ENCODE peak calls at places on chromosomes 7 and 10, in nine cellular contexts. R is suprapubic skin, B is IMR-90, I is NB4, D is esophagus squamous epithelium, C is K562, V is heart left ventricle, N is ovary, U is thyroid gland. K is an unnamed sample.

GRCh38 chr7:143216151-143216550 is 5.7 kb upstream of the TAS2R40 start:
- DNase-seq in R (no peak), B (peak), I (no peak), D (no peak), C (no peak), V (no peak), N (no peak), U (no peak), K (no peak)

GRCh38 chr10:84258034-84258695 is 13.3 kb downstream of the RGR start:
- DNase-seq in R (no peak), B (no peak), I (no peak), D (no peak), C (no peak), V (no peak), N (no peak), U (no peak), K (no peak)

GRCh38 chr10:48976208-48976607 is 36.6 kb upstream of the LRRC18 start:
- DNase-seq in R (no peak), B (peak), I (peak), D (no peak), C (peak), V (no peak), N (no peak), U (peak), K (peak)

GRCh38 chr10:31186225-31187010 is 132.6 kb upstream of the ZEB1 start:
- DNase-seq in R (no peak), B (no peak), I (no peak), D (no peak), C (no peak), V (no peak), N (no peak), U (no peak), K (no peak)

GRCh38 chr10:52486840-52487611 is 172.9 kb downstream of the DKK1 start:
- DNase-seq in R (no peak), B (peak), I (no peak), D (no peak), C (no peak), V (no peak), N (no peak), U (no peak), K (no peak)

GRCh38 chr10:51606829-51607228 is 92.6 kb downstream of the CSTF2T start:
- DNase-seq in R (no peak), B (no peak), I (no peak), D (no peak), C (no peak), V (no peak), N (no peak), U (no peak), K (no peak)

GRCh38 chr7:150685219-150686029 is at the start of gene GIMAP2:
- DNase-seq in R (no peak), B (no peak), I (peak), D (no peak), C (peak), V (no peak), N (no peak), U (no peak), K (peak)

GRCh38 chr10:96047004-96047649 is 3.7 kb downstream of the CCNJ start:
- DNase-seq in R (no peak), B (no peak), I (peak), D (no peak), C (no peak), V (no peak), N (no peak), U (no peak), K (no peak)

GRCh38 chr10:60208676-60209269 is 180.9 kb downstream of the ANK3 start:
- DNase-seq in R (no peak), B (peak), I (peak), D (no peak), C (peak), V (no peak), N (no peak), U (no peak), K (no peak)

GRCh38 chr7:130894146-130895005 is 160.4 kb upstream of the KLF14 start:
- DNase-seq in R (no peak), B (peak), I (no peak), D (no peak), C (peak), V (peak), N (peak), U (peak), K (peak)

GRCh38 chr7:112167144-112167543 is 39.1 kb downstream of the DOCK4 start:
- DNase-seq in R (no peak), B (no peak), I (no peak), D (no peak), C (no peak), V (no peak), N (no peak), U (no peak), K (no peak)

DNA sequence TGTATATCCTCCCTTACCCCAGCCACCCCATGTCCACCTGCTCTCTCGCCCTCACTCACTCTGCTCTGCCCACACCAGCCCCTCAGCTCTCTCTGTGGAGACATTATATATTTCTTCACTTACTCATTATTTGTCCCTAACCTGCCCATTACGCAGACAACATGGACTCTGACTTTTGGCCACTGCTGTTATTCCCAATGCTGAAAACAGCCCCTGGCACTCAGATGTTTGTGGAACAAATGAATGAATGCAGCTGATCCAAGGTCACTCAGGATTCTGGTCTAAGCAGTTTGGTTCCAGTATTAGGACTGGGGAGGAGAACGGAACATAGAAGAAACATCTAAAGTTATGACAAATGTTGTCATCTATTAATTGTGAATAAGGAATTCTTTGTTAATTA is 26.7 kb downstream of the GNA12 start:
- DNase-seq in R (no peak), B (no peak), I (no peak), D (no peak), C (no peak), V (no peak), N (no peak), U (no peak), K (no peak)
- TF ChIP-seq POLR2A in R (no peak), B (no peak), I (no peak), D (no peak), C (no peak), V (no peak), N (no peak), U (no peak), K (no peak)

GRCh38 chr7:157850481-157851444 is 514.0 kb downstream of the DNAJB6 start:
- DNase-seq in R (no peak), B (no peak), I (no peak), D (no peak), C (no peak), V (no peak), N (no peak), U (no peak), K (no peak)

GRCh38 chr7:157853076-157853788 is 516.4 kb downstream of the DNAJB6 start:
- DNase-seq in R (no peak), B (no peak), I (no peak), D (no peak), C (no peak), V (no peak), N (no peak), U (no peak), K (no peak)

GRCh38 chr7:157853789-157854065 is 516.9 kb downstream of the DNAJB6 start:
- DNase-seq in R (no peak), B (no peak), I (no peak), D (no peak), C (no peak), V (no peak), N (no peak), U (no peak), K (no peak)

GRCh38 chr7:157849726-157850125 is 512.9 kb downstream of the DNAJB6 start:
- DNase-seq in R (no peak), B (no peak), I (no peak), D (no peak), C (no peak), V (no peak), N (no peak), U (no peak), K (no peak)

DNA sequence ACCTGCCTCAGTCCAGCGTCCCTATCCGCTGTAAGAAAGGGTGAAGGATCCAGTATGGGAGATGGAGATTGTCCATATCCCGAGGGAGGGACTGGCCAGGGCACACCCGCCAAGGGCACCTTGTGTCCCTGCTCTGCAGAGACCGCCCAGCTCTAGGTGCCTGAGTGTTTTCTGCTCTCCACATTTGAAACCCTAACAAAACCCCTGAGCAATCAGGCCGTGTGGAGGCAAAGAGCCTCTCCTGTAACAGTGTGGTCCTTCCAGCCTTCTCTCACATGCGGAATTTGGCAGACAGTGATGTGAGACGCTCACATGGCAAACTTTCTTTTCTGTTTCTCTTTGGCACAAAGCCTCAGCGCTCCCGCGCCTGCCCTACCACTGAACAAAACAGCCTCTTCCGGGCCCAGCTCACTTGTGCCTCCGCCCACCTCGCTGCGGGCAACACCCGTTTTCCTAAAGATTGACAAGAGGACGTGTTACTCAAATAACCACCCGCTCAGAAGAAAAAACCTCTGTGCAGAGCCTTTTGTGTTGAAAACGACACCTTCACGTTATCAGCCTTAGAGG is 514.8 kb downstream of the DNAJB6 start:
- DNase-seq in R (no peak), B (no peak), I (peak), D (no peak), C (peak), V (peak), N (no peak), U (peak), K (peak)
- TF ChIP-seq POLR2A in R (no peak), B (no peak), I (peak), D (no peak), C (no peak), V (peak), N (no peak), U (no peak), K (no peak)

GRCh38 chr7:152442330-152442835 is 6.6 kb upstream of the KMT2C start:
- DNase-seq in R (no peak), B (no peak), I (no peak), D (no peak), C (no peak), V (no peak), N (no peak), U (no peak), K (no peak)

GRCh38 chr7:152435384-152436278 is at the start of gene KMT2C:
- DNase-seq in R (no peak), B (peak), I (peak), D (no peak), C (peak), V (peak), N (peak), U (peak), K (peak)

GRCh38 chr7:152430857-152431256 is 4.9 kb downstream of the KMT2C start:
- DNase-seq in R (no peak), B (no peak), I (no peak), D (no peak), C (no peak), V (no peak), N (no peak), U (no peak), K (no peak)

DNA sequence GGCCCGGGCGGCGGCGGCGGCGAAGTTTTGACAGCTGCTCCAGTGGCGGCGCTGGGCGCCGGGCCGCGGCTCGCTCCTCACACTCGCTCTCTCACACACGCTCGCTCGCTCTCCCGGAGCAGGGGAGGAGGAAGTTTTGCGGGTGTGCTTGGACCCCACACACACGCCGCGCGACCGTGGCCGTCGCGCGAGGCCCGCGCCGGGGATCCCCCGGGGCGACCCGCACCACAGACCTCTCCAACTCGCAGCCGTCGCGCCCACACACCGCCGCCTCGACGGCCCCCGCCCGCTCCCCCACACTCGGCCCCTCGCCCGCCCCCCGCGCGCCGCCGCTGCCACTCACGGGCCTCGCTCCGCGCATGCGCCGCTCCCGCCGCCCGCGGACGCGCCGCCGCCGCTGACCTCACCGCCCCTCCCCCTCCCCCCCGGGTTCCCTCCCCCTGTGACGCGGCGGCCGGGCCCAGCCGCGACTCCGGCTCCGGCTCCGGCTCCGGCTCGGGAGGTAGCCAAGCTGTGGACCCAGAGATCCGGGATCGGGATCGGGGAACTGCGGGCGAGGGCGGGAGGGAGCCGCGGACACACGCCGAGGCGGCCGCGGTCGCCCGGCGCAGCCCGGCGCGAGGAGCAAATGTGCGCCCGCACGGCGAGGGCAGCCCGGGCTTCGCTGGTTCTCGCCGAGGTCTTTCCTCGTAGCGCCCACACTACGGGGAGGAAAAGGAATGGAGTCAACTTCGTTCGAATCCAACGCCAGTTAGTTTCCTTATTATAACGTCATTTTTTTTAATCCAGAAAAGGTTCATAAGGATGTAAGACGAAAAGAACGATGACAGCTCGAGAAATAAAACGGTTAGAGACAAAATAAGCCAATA is 710 bp upstream of the KMT2C start:
- DNase-seq in R (peak), B (peak), I (peak), D (peak), C (peak), V (peak), N (peak), U (peak), K (peak)
- TF ChIP-seq POLR2A in R (peak), B (no peak), I (peak), D (no peak), C (peak), V (peak), N (peak), U (no peak), K (peak)

GRCh38 chr7:108395442-108395841 is 60.8 kb downstream of the NRCAM start:
- DNase-seq in R (no peak), B (no peak), I (no peak), D (no peak), C (no peak), V (no peak), N (no peak), U (no peak), K (no peak)

DNA sequence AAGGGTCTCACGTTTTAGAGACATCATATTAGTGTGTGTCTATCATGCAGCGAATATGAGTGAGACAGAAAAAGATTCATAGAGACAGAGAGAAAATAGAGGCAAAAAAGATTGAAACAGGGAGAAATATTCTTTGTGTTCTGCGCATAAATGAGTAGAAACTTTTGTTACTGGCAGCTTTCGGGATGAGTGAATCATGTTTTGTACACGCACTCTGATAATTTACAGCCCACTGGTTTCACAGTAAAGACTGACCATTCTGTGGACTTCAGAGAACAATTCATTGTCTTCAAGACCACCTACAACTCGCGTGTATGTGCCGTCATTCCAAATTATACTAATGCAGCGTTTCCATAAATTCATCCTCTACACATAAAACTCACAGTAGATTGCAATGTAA is 60.1 kb downstream of the NRCAM start:
- DNase-seq in R (no peak), B (no peak), I (no peak), D (no peak), C (no peak), V (no peak), N (no peak), U (no peak), K (no peak)
- TF ChIP-seq POLR2A in R (no peak), B (no peak), I (no peak), D (no peak), C (no peak), V (no peak), N (no peak), U (no peak), K (no peak)

K was measured in upper lobe of left lung.